ENCODE peak calls at places on chromosome 3, in nine cellular contexts. O is tibial artery; X is effector CD4-positive, alpha-beta T cell; U is OCI-M1; C is OCI-LY7; S is NCI-H2171; L is brain microvascular endothelial cell; Z is anterior cingulate cortex; T is activated gamma-delta T cell treated with Interleukin-2 at 50 U/mL for 16 hours. G is an unnamed sample.

GRCh38 chr3:129683201-129683600 is 76.7 kb upstream of the PLXND1 start:
- DNase-seq in O (no peak), X (no peak), U (no peak), C (no peak), S (no peak), L (no peak), Z (no peak), T (no peak), G (no peak)

GRCh38 chr3:183163563-183163962 is 1.0 kb upstream of the LAMP3 start:
- DNase-seq in O (no peak), X (no peak), U (no peak), C (no peak), S (no peak), L (no peak), Z (no peak), T (no peak), G (no peak)

GRCh38 chr3:187722206-187722612 is 19.9 kb upstream of the RTP2 start:
- DNase-seq in O (no peak), X (no peak), U (no peak), C (no peak), S (no peak), L (no peak), Z (no peak), T (no peak), G (no peak)

GRCh38 chr3:45659661-45660566 is 29.3 kb upstream of the SACM1L start:
- DNase-seq in O (peak), X (peak), U (peak), C (peak), S (no peak), L (peak), Z (peak), T (peak), G (peak)

GRCh38 chr3:74000715-74001114 is 376.0 kb upstream of the PDZRN3 start:
- DNase-seq in O (no peak), X (no peak), U (no peak), C (no peak), S (no peak), L (no peak), Z (no peak), T (no peak), G (no peak)

GRCh38 chr3:107198522-107199271 is 178.5 kb upstream of the CCDC54 start:
- DNase-seq in O (peak), X (no peak), U (no peak), C (no peak), S (no peak), L (no peak), Z (peak), T (no peak), G (no peak)

GRCh38 chr3:48155122-48155521 is 33.1 kb downstream of the CDC25A start:
- DNase-seq in O (no peak), X (no peak), U (no peak), C (peak), S (no peak), L (peak), Z (no peak), T (no peak), G (no peak)

GRCh38 chr3:128079823-128080222 is 27.6 kb downstream of the SEC61A1 start:
- DNase-seq in O (no peak), X (no peak), U (no peak), C (no peak), S (no peak), L (no peak), Z (no peak), T (no peak), G (no peak)

GRCh38 chr3:170762081-170762480 is 107.9 kb downstream of the RPL22L1 start:
- DNase-seq in O (no peak), X (no peak), U (no peak), C (no peak), S (no peak), L (no peak), Z (no peak), T (no peak), G (no peak)

GRCh38 chr3:153260681-153261080 is 98.7 kb downstream of the RAP2B start:
- DNase-seq in O (no peak), X (no peak), U (no peak), C (no peak), S (no peak), L (no peak), Z (no peak), T (no peak), G (no peak)

GRCh38 chr3:187274315-187274976 is 17.1 kb downstream of the MASP1 start:
- DNase-seq in O (no peak), X (no peak), U (no peak), C (no peak), S (no peak), L (no peak), Z (no peak), T (no peak), G (no peak)

GRCh38 chr3:458614-459375 is 262.2 kb downstream of the CHL1 start:
- DNase-seq in O (no peak), X (no peak), U (peak), C (no peak), S (no peak), L (no peak), Z (no peak), T (no peak), G (no peak)

GRCh38 chr3:108472011-108472591 is 38.3 kb downstream of the MYH15 start:
- DNase-seq in O (no peak), X (no peak), U (peak), C (no peak), S (peak), L (peak), Z (no peak), T (no peak), G (peak)

GRCh38 chr3:171646357-171647133 is 163.7 kb downstream of the PLD1 start:
- DNase-seq in O (no peak), X (no peak), U (peak), C (peak), S (peak), L (no peak), Z (no peak), T (no peak), G (no peak)

GRCh38 chr3:96755519-96755918 is 58.9 kb upstream of the EPHA6 start:
- DNase-seq in O (no peak), X (no peak), U (no peak), C (no peak), S (no peak), L (no peak), Z (no peak), T (no peak), G (no peak)

GRCh38 chr3:52679139-52679538 is 6.6 kb downstream of the PBRM1 start:
- DNase-seq in O (no peak), X (no peak), U (peak), C (no peak), S (no peak), L (no peak), Z (no peak), T (no peak), G (no peak)

GRCh38 chr3:182909318-182910040 is 70.9 kb downstream of the DCUN1D1 start:
- DNase-seq in O (no peak), X (no peak), U (peak), C (peak), S (no peak), L (no peak), Z (no peak), T (no peak), G (no peak)

GRCh38 chr3:47380026-47380600 is 708 bp upstream of the PTPN23 start:
- DNase-seq in O (no peak), X (no peak), U (no peak), C (no peak), S (no peak), L (no peak), Z (no peak), T (no peak), G (no peak)

GRCh38 chr3:143068059-143068458 is 51.5 kb upstream of the CHST2 start:
- DNase-seq in O (no peak), X (no peak), U (no peak), C (no peak), S (no peak), L (no peak), Z (no peak), T (no peak), G (no peak)

GRCh38 chr3:117393119-117393518 is 683.5 kb downstream of the TUSC7 start:
- DNase-seq in O (no peak), X (no peak), U (no peak), C (no peak), S (no peak), L (no peak), Z (no peak), T (no peak), G (no peak)

GRCh38 chr3:30751610-30752299 is 142.7 kb downstream of the GADL1 start:
- DNase-seq in O (no peak), X (peak), U (peak), C (peak), S (no peak), L (peak), Z (peak), T (peak), G (peak)

GRCh38 chr3:121970047-121970446 is 52.0 kb downstream of the ILDR1 start:
- DNase-seq in O (no peak), X (no peak), U (no peak), C (no peak), S (no peak), L (no peak), Z (no peak), T (no peak), G (no peak)

GRCh38 chr3:17800232-17800631 is 57.8 kb upstream of the TBC1D5 start:
- DNase-seq in O (no peak), X (no peak), U (no peak), C (no peak), S (no peak), L (peak), Z (no peak), T (no peak), G (no peak)

GRCh38 chr3:52781741-52782140 is 4.3 kb downstream of the ITIH1 start:
- DNase-seq in O (no peak), X (no peak), U (no peak), C (no peak), S (no peak), L (no peak), Z (no peak), T (no peak), G (no peak)

GRCh38 chr3:142315083-142315482 is 89.7 kb upstream of the GK5 start:
- DNase-seq in O (no peak), X (no peak), U (no peak), C (no peak), S (no peak), L (peak), Z (no peak), T (no peak), G (no peak)

GRCh38 chr3:27078246-27078913 is 290.8 kb downstream of the NEK10 start:
- DNase-seq in O (no peak), X (no peak), U (no peak), C (no peak), S (no peak), L (no peak), Z (no peak), T (no peak), G (no peak)

GRCh38 chr3:14847613-14848541 is 29.1 kb downstream of the FGD5 start:
- DNase-seq in O (peak), X (no peak), U (peak), C (peak), S (no peak), L (no peak), Z (no peak), T (no peak), G (peak)

GRCh38 chr3:151443583-151443982 is 17.3 kb downstream of the IGSF10 start:
- DNase-seq in O (no peak), X (no peak), U (peak), C (no peak), S (no peak), L (no peak), Z (no peak), T (no peak), G (no peak)

GRCh38 chr3:126101521-126101982 is 17.6 kb upstream of the SLC41A3 start:
- DNase-seq in O (peak), X (no peak), U (no peak), C (no peak), S (no peak), L (no peak), Z (no peak), T (no peak), G (no peak)

GRCh38 chr3:29576675-29577074 is 295.8 kb downstream of the RBMS3 start:
- DNase-seq in O (no peak), X (no peak), U (no peak), C (no peak), S (no peak), L (no peak), Z (no peak), T (no peak), G (no peak)

GRCh38 chr3:40690696-40691597 is 166.2 kb downstream of the ZNF621 start:
- DNase-seq in O (peak), X (no peak), U (peak), C (no peak), S (no peak), L (no peak), Z (peak), T (no peak), G (peak)

GRCh38 chr3:186519021-186519658 is 25.0 kb downstream of the CRYGS start:
- DNase-seq in O (no peak), X (peak), U (no peak), C (peak), S (no peak), L (no peak), Z (no peak), T (peak), G (no peak)

GRCh38 chr3:108124337-108125150 is 33.7 kb upstream of the CD47 start:
- DNase-seq in O (no peak), X (peak), U (peak), C (peak), S (no peak), L (no peak), Z (no peak), T (peak), G (no peak)

GRCh38 chr3:2643606-2644005 is 466.6 kb downstream of the IL5RA start:
- DNase-seq in O (no peak), X (no peak), U (no peak), C (no peak), S (no peak), L (no peak), Z (no peak), T (no peak), G (no peak)

GRCh38 chr3:158748237-158748828 is 16.1 kb upstream of the RARRES1 start:
- DNase-seq in O (peak), X (no peak), U (no peak), C (no peak), S (no peak), L (peak), Z (no peak), T (no peak), G (peak)

GRCh38 chr3:149371001-149371722 is 6.3 kb downstream of the TM4SF1 start:
- DNase-seq in O (no peak), X (no peak), U (no peak), C (no peak), S (no peak), L (no peak), Z (no peak), T (no peak), G (no peak)

GRCh38 chr3:57864853-57865252 is 108.7 kb downstream of the SLMAP start:
- DNase-seq in O (no peak), X (no peak), U (peak), C (peak), S (no peak), L (peak), Z (no peak), T (no peak), G (no peak)

GRCh38 chr3:23135026-23135785 is 67.9 kb upstream of the UBE2E2 start:
- DNase-seq in O (no peak), X (no peak), U (no peak), C (no peak), S (no peak), L (no peak), Z (no peak), T (no peak), G (no peak)

G was measured in adrenal gland.